ENCODE peak calls at places on chromosomes 4 and X, in six cellular contexts. B is A549, N is K562, L is HepG2, T is GM12878, Z is endothelial cell of umbilical vein. R is an unnamed sample.

GRCh38 chrX:137051978-137052640 is 18.3 kb upstream of the GPR101 start:
- DNase-seq in Z (peak; percentile 41), T (peak; percentile 1), B (peak; percentile 49), L (peak; percentile 21), N (peak; percentile 84), R (peak; percentile 64)

GRCh38 chr4:6886886-6887285 is 22.7 kb upstream of the TBC1D14 start:
- DNase-seq in B (no peak), N (no peak), Z (no peak), L (no peak), T (no peak), R (no peak)

GRCh38 chr4:26320159-26320452 is 708 bp upstream of the RBPJ start:
- DNase-seq in N (no peak), L (peak; percentile 23), B (no peak), Z (no peak), T (peak; percentile 51), R (no peak)

GRCh38 chrX:107678957-107679740 is 50.8 kb downstream of the PRPS1 start:
- DNase-seq in N (peak; percentile 35), L (no peak), Z (no peak), B (peak; percentile 24), T (no peak), R (peak; percentile 91)

GRCh38 chrX:10932842-10933440 is 178.2 kb upstream of the HCCS start:
- DNase-seq in T (no peak), N (no peak), B (no peak), Z (peak; percentile 56), L (no peak), R (no peak)

GRCh38 chr4:186900232-186900900 is 176.7 kb upstream of the FAT1 start:
- DNase-seq in Z (peak; percentile 91), T (no peak), L (no peak), B (peak; percentile 42), N (peak; percentile 11), R (no peak)

GRCh38 chr4:113827285-113827684 is 65.7 kb upstream of the CAMK2D start:
- DNase-seq in B (no peak), N (no peak), T (no peak), Z (no peak), L (no peak), R (no peak)

GRCh38 chr4:84698962-84699671 is 116.2 kb downstream of the CDS1 start:
- DNase-seq in B (no peak), Z (no peak), T (no peak), L (no peak), N (no peak), R (peak; percentile 37)

GRCh38 chr4:182925298-182925738 is 8.1 kb upstream of the DCTD start:
- DNase-seq in N (peak; percentile 53), T (peak; percentile 47), B (peak; percentile 85), Z (peak; percentile 69), L (peak; percentile 89), R (peak; percentile 88)

GRCh38 chr4:188341428-188341827 is 202.2 kb downstream of the TRIML1 start:
- DNase-seq in Z (no peak), B (no peak), L (peak; percentile 2), T (no peak), N (no peak), R (no peak)

GRCh38 chrX:19677121-19677520 is 161.8 kb upstream of the MAP3K15 start:
- DNase-seq in L (no peak), B (no peak), N (no peak), Z (no peak), T (no peak), R (no peak)

GRCh38 chrX:74015379-74016019 is 288.5 kb upstream of the ZCCHC13 start:
- DNase-seq in B (peak; percentile 76), L (peak; percentile 46), N (peak; percentile 62), Z (peak; percentile 70), T (peak; percentile 37), R (peak; percentile 78)

GRCh38 chr4:80184791-80185756 is 12.2 kb upstream of the PRDM8 start:
- DNase-seq in B (no peak), Z (no peak), T (no peak), N (no peak), L (no peak), R (peak; percentile 74)

GRCh38 chr4:102352774-102353173 is 7.5 kb upstream of the SLC39A8 start:
- DNase-seq in L (no peak), N (no peak), B (no peak), T (no peak), Z (no peak), R (no peak)

GRCh38 chr4:82429728-82430192 is 502 bp downstream of the HNRNPDL start:
- DNase-seq in Z (no peak), L (no peak), T (no peak), B (peak; percentile 55), N (no peak), R (no peak)

GRCh38 chr4:16289872-16290554 is 63.7 kb upstream of the TAPT1 start:
- DNase-seq in B (peak; percentile 17), L (peak; percentile 7), Z (peak; percentile 69), T (no peak), N (peak; percentile 12), R (peak; percentile 58)

GRCh38 chrX:17859609-17860178 is 1.4 kb downstream of the RAI2 start:
- DNase-seq in Z (no peak), B (no peak), N (no peak), L (no peak), T (no peak), R (no peak)

GRCh38 chr4:13218316-13218958 is 265.7 kb downstream of the RAB28 start:
- DNase-seq in B (no peak), T (no peak), L (no peak), Z (no peak), N (no peak), R (no peak)

GRCh38 chrX:80879143-80879542 is 69.5 kb upstream of the BRWD3 start:
- DNase-seq in L (no peak), T (no peak), Z (no peak), N (no peak), B (no peak), R (peak; percentile 1)

GRCh38 chr4:6988016-6988715 is 55.0 kb upstream of the TADA2B start:
- DNase-seq in Z (no peak), N (peak; percentile 41), L (no peak), T (no peak), B (no peak), R (peak; percentile 23)

GRCh38 chr4:112448211-112448745 is 67.7 kb downstream of the NEUROG2 start:
- DNase-seq in N (no peak), L (no peak), Z (no peak), B (no peak), T (no peak), R (no peak)

GRCh38 chrX:4253092-4253491 is 539.6 kb upstream of the PRKX start:
- DNase-seq in Z (no peak), T (no peak), B (no peak), N (no peak), L (no peak), R (peak; percentile 51)

GRCh38 chrX:123835661-123836371 is 24.0 kb upstream of the XIAP start:
- DNase-seq in L (no peak), Z (peak; percentile 31), B (peak; percentile 78), N (no peak), T (no peak), R (peak; percentile 46)

GRCh38 chr4:40992472-40993298 is 221.7 kb downstream of the APBB2 start:
- DNase-seq in N (no peak), L (no peak), B (peak; percentile 34), T (peak; percentile 78), Z (peak; percentile 82), R (peak; percentile 94)

GRCh38 chr4:2290488-2290887 is 28.6 kb upstream of the MXD4 start:
- DNase-seq in Z (no peak), T (no peak), B (no peak), N (no peak), L (no peak), R (no peak)

GRCh38 chr4:2289955-2290333 is 28.0 kb upstream of the MXD4 start:
- DNase-seq in N (no peak), T (no peak), L (no peak), B (no peak), Z (no peak), R (no peak)

GRCh38 chr4:2290974-2291704 is 29.2 kb upstream of the MXD4 start:
- DNase-seq in Z (no peak), B (no peak), N (no peak), T (no peak), L (no peak), R (peak; percentile 78)

GRCh38 chr4:2288051-2288541 is 26.2 kb upstream of the MXD4 start:
- DNase-seq in B (no peak), L (no peak), T (no peak), Z (no peak), N (no peak), R (no peak)

GRCh38 chr4:2289311-2289954 is 27.5 kb upstream of the MXD4 start:
- DNase-seq in B (no peak), Z (no peak), N (no peak), L (no peak), T (no peak), R (no peak)
- TF ChIP-seq CTCF in B (no peak), Z (no peak), N (no peak), L (no peak), T (no peak), R (no peak)

GRCh38 chr4:108168672-108169562 is at the start of gene LEF1:
- DNase-seq in Z (peak; percentile 40), B (no peak), L (no peak), N (peak; percentile 74), T (no peak), R (no peak)
- TF ChIP-seq POLR2A in Z (no peak), B (no peak), L (no peak), N (peak; percentile 62), T (peak; percentile 54), R (no peak)

GRCh38 chr4:154313004-154313587 is 178.5 kb downstream of the DCHS2 start:
- DNase-seq in L (no peak), Z (no peak), T (no peak), B (no peak), N (no peak), R (no peak)
- TF ChIP-seq MYC in L (no peak), Z (no peak), T (no peak), B (no peak), N (no peak), R (no peak)

GRCh38 chrX:9700555-9700954 is 65.1 kb downstream of the GPR143 start:
- DNase-seq in B (no peak), T (no peak), N (no peak), L (no peak), Z (no peak), R (no peak)
- TF ChIP-seq CTCF in B (no peak), T (no peak), N (no peak), L (peak; percentile 20), Z (no peak), R (no peak)